ENCODE peak calls at places on chromosomes 16 and 17, in nine cellular contexts. X is GM06990, L is ovary, I is cardiac muscle cell, P is fibroblast of mammary gland, A is lower lobe of right lung, D is GM12864, O is psoas muscle, G is HCT116. Q is an unnamed sample.

GRCh38 chr17:4796550-4796915 is 569 bp downstream of the PSMB6 start:
- DNase-seq in A (no peak), D (no peak), L (no peak), P (peak), I (peak), O (no peak), G (no peak), X (no peak), Q (no peak)

GRCh38 chr17:3556239-3556904 is 1.2 kb downstream of the TRPV3 start:
- DNase-seq in A (no peak), I (no peak), P (no peak), L (no peak), O (no peak), D (no peak), X (no peak), G (no peak), Q (no peak)

GRCh38 chr17:78130439-78131101 is at the start of gene TMC8:
- DNase-seq in I (no peak), X (peak), D (peak), G (no peak), A (no peak), L (no peak), P (no peak), O (peak), Q (no peak)

GRCh38 chr17:63116967-63117366 is 150.9 kb downstream of the TANC2 start:
- DNase-seq in P (peak), I (no peak), G (no peak), D (no peak), A (no peak), X (no peak), L (no peak), O (no peak), Q (peak)

GRCh38 chr16:83878838-83879237 is 20.1 kb upstream of the MLYCD start:
- DNase-seq in I (peak), X (no peak), P (peak), O (no peak), G (peak), A (no peak), D (no peak), L (no peak), Q (peak)

GRCh38 chr17:82649501-82650261 is 1.4 kb upstream of the WDR45B start:
- DNase-seq in I (no peak), L (peak), X (no peak), D (no peak), P (no peak), G (no peak), O (no peak), A (no peak), Q (no peak)

GRCh38 chr16:30747331-30747730 is 894 bp upstream of the PHKG2 start:
- DNase-seq in L (no peak), D (no peak), A (no peak), P (peak), X (no peak), I (no peak), G (no peak), O (no peak), Q (no peak)

GRCh38 chr17:42296012-42296411 is 7.7 kb downstream of the STAT5A start:
- DNase-seq in A (no peak), O (peak), X (no peak), D (no peak), I (no peak), P (no peak), L (no peak), G (no peak), Q (no peak)

GRCh38 chr16:66020061-66020460 is 346.4 kb upstream of the CDH5 start:
- DNase-seq in P (peak), X (no peak), D (no peak), O (no peak), L (no peak), I (no peak), A (no peak), G (no peak), Q (no peak)

GRCh38 chr16:86809458-86809955 is 231.2 kb downstream of the FOXL1 start:
- DNase-seq in O (no peak), G (no peak), X (no peak), P (peak), A (no peak), I (no peak), D (no peak), L (no peak), Q (peak)

GRCh38 chr16:787978-788398 is at the start of gene RPUSD1:
- DNase-seq in A (peak), X (no peak), L (no peak), P (no peak), O (no peak), I (no peak), D (no peak), G (no peak), Q (no peak)

GRCh38 chr16:791131-791530 is 2.7 kb downstream of the CHTF18 start:
- DNase-seq in L (no peak), P (no peak), D (no peak), I (no peak), A (no peak), X (no peak), O (no peak), G (no peak), Q (no peak)

GRCh38 chr16:790086-790485 is 1.7 kb downstream of the CHTF18 start:
- DNase-seq in X (no peak), D (no peak), P (no peak), O (no peak), G (no peak), L (no peak), I (no peak), A (no peak), Q (no peak)

GRCh38 chr16:788399-789126 is at the start of gene CHTF18:
- DNase-seq in L (peak), A (peak), I (peak), D (peak), O (peak), X (peak), G (peak), P (peak), Q (peak)

GRCh38 chr16:789451-789850 is 1.0 kb downstream of the CHTF18 start:
- DNase-seq in D (no peak), I (no peak), A (no peak), P (no peak), O (no peak), G (no peak), L (no peak), X (no peak), Q (no peak)
- H3K4me3 ChIP-seq in D (peak), I (no peak), A (peak), P (peak), O (peak), G (peak), L (no peak), X (peak), Q (no peak)

DNA sequence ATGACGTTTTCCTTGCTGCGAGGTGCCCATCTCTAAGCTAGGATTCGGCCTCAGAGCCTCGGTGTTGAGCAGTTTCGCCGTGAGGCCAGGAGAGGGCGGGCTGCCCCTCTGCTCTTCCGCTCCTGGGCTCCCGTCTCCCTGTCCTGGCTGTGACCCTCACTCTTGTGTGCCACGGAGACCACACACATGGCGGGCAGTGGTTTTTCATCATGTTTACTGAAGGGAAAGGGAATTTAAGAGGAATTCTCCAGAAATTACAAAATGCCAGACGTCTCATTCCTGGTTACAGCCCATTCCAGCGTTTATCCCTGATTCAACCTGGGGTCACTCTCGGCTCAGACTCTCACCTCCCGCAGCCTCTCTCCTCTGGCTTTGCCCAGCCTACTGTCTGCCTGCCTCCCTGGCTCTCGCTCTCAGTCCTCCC is 96.8 kb upstream of the ELAC2 start:
- DNase-seq in I (peak), P (peak), D (no peak), X (no peak), L (no peak), G (peak), A (no peak), O (no peak), Q (peak)
- TF ChIP-seq CTCF in I (peak), P (peak), D (peak), X (peak), L (no peak), G (peak), A (peak), O (peak), Q (peak)

GRCh38 chr17:8120520-8121443 is 2.5 kb upstream of the ALOXE3 start:
- DNase-seq in O (peak), P (peak), X (peak), A (peak), L (peak), G (peak), I (peak), D (peak), Q (no peak)

GRCh38 chr17:8123695-8124349 is at the start of gene HES7:
- DNase-seq in X (no peak), L (peak), O (peak), G (no peak), D (no peak), A (no peak), I (peak), P (no peak), Q (no peak)

GRCh38 chr17:8122923-8123694 is 797 bp downstream of the HES7 start:
- DNase-seq in L (peak), G (no peak), X (peak), D (no peak), I (peak), P (no peak), A (no peak), O (peak), Q (no peak)

GRCh38 chr17:8121531-8122390 is 2.1 kb downstream of the HES7 start:
- DNase-seq in O (peak), D (no peak), L (peak), G (peak), I (peak), X (peak), A (no peak), P (peak), Q (no peak)

DNA sequence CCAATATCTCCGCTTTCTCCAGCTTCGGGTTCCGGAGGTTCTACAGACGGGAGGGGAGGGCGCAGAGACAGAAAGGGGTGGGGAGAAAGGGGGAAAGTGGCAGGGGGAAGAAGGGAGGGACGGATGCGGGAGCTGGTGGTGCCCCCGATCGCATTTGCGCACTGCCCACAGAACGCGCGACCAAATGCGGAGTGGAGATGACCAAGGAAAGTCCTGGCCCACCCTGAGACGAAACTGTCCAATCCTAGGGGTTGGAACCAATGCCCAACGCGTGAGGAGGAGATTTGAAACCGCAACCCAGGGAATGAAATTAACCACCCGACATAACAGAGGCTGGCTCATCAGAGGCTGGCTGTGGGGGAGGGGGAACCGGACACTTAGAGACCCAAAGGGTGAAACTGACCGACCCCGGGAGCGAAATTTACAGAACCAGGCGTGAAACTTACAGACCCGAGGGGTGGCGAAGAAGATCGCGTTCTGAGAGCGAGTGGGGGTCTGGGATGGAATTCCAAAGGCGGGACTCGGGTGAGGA is 1.4 kb downstream of the HES7 start:
- DNase-seq in O (no peak), P (peak), G (no peak), X (no peak), A (no peak), D (no peak), L (no peak), I (peak), Q (no peak)
- H3K4me3 ChIP-seq in O (peak), P (peak), G (peak), X (peak), A (peak), D (peak), L (peak), I (peak), Q (peak)

GRCh38 chr16:9092963-9093477 is 1.6 kb downstream of the HAPSTR1 start:
- DNase-seq in A (peak), O (peak), G (no peak), D (no peak), X (peak), P (no peak), I (peak), L (peak), Q (no peak)

GRCh38 chr16:9090960-9091866 is at the start of gene HAPSTR1:
- DNase-seq in I (peak), P (peak), L (peak), X (peak), G (peak), A (peak), D (peak), O (peak), Q (peak)

GRCh38 chr16:9091867-9092281 is 430 bp downstream of the HAPSTR1 start:
- DNase-seq in X (peak), L (peak), P (no peak), I (peak), O (peak), D (no peak), G (no peak), A (peak), Q (no peak)

GRCh38 chr16:9094008-9094846 is 2.8 kb downstream of the HAPSTR1 start:
- DNase-seq in P (no peak), O (no peak), X (no peak), L (no peak), I (no peak), A (no peak), D (no peak), G (no peak), Q (no peak)

GRCh38 chr16:9092282-9092962 is 978 bp downstream of the HAPSTR1 start:
- DNase-seq in P (no peak), A (peak), I (peak), O (peak), L (peak), X (peak), G (no peak), D (no peak), Q (no peak)
- TF ChIP-seq CTCF in P (no peak), A (no peak), I (peak), O (no peak), L (no peak), X (no peak), G (no peak), D (no peak), Q (no peak)

DNA sequence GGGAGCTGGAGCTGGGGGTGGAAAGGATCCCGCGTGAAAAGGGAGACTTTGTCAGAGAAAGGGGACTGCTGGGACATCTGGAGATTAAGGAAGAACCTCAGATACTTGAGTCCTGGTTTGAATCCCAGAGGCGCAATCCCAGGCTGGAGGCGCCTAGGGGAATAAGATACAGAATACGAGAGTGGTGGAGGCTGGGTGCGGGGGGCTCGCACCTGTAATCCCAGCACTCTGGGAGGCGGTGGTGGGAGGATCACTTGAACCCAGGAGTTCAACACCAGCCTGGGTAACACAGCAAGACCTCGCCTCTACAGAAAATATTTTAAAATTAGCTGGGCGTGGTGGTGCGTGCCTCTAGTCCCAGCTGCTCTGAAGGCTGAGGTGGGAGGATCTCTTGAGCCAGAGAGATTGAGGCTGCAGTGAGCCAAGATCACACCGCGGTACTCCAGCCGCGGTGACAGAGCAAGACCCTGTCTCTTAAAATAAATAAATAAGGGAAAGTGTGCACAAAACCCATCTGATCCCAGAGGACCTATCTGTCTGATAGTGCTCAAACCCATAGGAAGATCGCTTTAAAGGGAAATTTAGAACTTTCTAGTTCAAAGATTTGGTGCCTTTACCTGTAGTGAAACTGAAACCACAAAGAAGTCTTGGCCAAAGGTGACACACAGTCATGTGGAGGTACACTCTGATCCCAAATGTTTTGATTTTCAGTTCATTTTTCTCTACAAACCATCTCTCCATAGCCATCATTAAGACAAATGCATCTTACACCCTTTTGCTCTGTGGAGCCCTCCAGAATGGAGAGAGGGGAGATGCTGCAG is 625 bp upstream of the SCRN2 start:
- DNase-seq in L (no peak), D (no peak), I (no peak), A (no peak), P (no peak), X (no peak), O (no peak), G (no peak), Q (no peak)
- H3K4me3 ChIP-seq in L (no peak), D (no peak), I (no peak), A (peak), P (peak), X (no peak), O (peak), G (peak), Q (peak)

GRCh38 chr16:22971346-22971924 is 157.5 kb downstream of the HS3ST2 start:
- DNase-seq in P (no peak), X (no peak), I (no peak), O (no peak), G (no peak), D (no peak), L (no peak), A (no peak), Q (no peak)

GRCh38 chr16:22979038-22979437 is 165.1 kb downstream of the HS3ST2 start:
- DNase-seq in O (no peak), A (no peak), P (no peak), X (no peak), G (no peak), L (no peak), I (no peak), D (no peak), Q (no peak)

GRCh38 chr16:22973451-22973991 is 159.6 kb downstream of the HS3ST2 start:
- DNase-seq in G (no peak), P (no peak), A (no peak), D (no peak), L (no peak), X (no peak), I (no peak), O (no peak), Q (no peak)

DNA sequence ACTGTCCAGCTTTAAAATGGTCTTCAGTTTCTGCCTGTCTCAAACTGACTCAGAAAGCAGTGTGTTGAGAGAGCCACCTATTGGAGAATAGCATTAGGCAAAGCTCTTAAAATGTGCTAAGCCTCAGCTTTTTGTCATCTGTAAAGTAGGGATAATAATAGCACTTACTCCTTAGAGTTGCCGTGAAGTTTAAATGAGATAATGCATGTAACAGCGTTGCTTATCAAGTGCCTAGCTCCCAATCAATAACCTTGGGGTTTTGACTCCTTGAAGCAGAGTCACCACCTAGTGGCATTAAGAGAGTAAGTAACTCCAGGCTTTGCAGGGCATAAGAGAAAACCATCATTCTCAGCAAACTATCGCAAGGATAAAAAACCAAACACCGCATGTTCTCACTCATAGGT is 163.3 kb downstream of the HS3ST2 start:
- DNase-seq in P (peak), G (peak), I (peak), D (no peak), A (no peak), L (no peak), X (no peak), O (no peak), Q (no peak)
- TF ChIP-seq CTCF in P (peak), G (peak), I (no peak), D (peak), A (peak), L (peak), X (no peak), O (peak), Q (no peak)

DNA sequence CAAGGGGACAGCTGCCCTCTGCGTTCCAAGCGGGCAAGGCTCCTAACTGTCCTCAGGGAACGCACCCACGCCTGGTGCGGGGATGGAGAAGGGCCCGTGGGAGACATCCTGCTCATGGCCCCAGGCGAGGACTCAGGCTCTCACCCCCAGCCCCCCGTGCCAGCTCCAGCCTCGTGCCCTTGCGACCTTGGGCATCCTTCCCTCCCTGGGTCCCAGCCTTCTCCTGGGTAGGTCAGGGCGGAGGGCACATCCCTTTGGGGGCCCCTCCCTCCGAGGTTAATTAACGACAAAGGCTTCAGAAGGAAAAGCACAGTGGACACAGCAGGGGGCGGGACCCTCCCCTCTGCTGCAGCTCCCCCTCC is 3.0 kb downstream of the PGAP6 start:
- DNase-seq in L (peak), I (no peak), G (no peak), X (no peak), P (no peak), D (no peak), A (no peak), O (no peak), Q (no peak)
- H3K4me3 ChIP-seq in L (no peak), I (no peak), G (no peak), X (no peak), P (no peak), D (no peak), A (no peak), O (no peak), Q (no peak)

DNA sequence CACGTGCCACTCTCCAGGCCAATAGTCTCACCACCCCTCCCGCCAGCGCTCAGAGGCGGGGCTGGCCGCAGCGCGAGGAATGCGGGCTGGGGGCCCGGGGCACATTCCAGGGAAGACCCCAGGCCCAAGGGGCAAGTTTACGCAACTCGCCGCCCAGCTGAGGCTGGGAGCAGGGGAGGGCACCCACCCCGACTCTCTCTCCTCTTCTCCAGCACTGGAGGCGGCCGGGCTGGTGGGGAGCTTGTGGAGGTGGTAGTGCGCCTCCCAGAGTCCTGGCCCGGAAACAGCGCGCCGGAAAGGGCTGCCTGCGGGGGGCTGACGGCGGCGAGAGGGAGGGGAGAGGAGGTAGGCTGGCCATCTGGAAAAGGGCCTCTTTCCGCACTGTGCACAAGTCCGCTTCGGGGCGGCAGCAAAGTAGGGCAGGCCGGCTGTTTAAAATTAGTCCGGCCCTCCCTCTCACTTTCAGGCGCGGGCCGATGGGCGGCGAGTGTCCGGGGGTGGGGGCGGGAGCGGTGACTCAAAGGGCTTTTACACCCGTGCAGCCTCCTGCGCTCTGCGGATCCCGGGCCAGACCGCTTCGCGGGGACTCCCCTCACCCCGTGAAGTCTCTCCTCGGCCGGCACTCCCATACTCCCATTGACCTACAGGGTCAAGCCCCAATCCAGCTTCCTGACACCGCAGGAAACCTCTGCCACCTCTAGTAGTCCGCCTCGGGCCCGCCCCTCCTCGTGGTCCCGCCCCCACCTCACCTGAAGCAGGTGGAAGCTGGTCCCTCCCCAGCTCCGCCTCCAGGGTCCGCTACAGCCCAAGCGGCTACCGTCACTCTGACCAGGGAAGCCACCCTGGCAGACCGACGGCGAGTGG is 968 bp downstream of the FHOD1 start:
- DNase-seq in I (peak), X (peak), D (peak), G (peak), O (peak), A (peak), L (peak), P (peak), Q (peak)
- TF ChIP-seq CTCF in I (peak), X (peak), D (peak), G (peak), O (peak), A (peak), L (peak), P (peak), Q (peak)

Q was measured in astrocyte of the cerebellum.